ENCODE peak calls at places on chromosomes 11 and 22, in seven cellular contexts. S is DMS153, A is endothelial cell, W is NCI-H2029 treated with DMSO at 0.1 percent for 48 hours, T is AG04450, I is hepatocyte, C is left ventricle myocardium inferior. U is an unnamed sample.
A peak's percentile ranks its signal among the peaks of the same experiment; 100 is the strongest.

GRCh38 chr11:86795962-86796361 is 4.4 kb upstream of the PRSS23 start:
- DNase-seq in S (no peak), A (no peak), W (no peak), T (no peak), I (no peak), C (no peak), U (no peak)

GRCh38 chr11:123822591-123822990 is 16.4 kb upstream of the OR6M1 start:
- DNase-seq in S (no peak), A (no peak), W (no peak), T (no peak), I (peak; percentile 54), C (no peak), U (no peak)

GRCh38 chr11:44112083-44112865 is 16.8 kb downstream of the EXT2 start:
- DNase-seq in S (no peak), A (no peak), W (peak; percentile 15), T (no peak), I (peak; percentile 55), C (peak; percentile 53), U (peak; percentile 44)

GRCh38 chr11:1234771-1235614 is 12.1 kb downstream of the MUC5B start:
- DNase-seq in S (no peak), A (peak; percentile 3), W (no peak), T (no peak), I (no peak), C (peak; percentile 11), U (no peak)

GRCh38 chr22:20436309-20437252 is 1.0 kb downstream of the SCARF2 start:
- DNase-seq in S (no peak), A (no peak), W (no peak), T (no peak), I (peak; percentile 74), C (no peak), U (no peak)

GRCh38 chr11:20599424-20600346 is at the start of gene SLC6A5:
- DNase-seq in S (no peak), A (peak; percentile 86), W (no peak), T (no peak), I (peak; percentile 81), C (peak; percentile 32), U (no peak)

GRCh38 chr11:119316017-119316728 is 757 bp downstream of the MCAM start:
- DNase-seq in S (peak; percentile 41), A (no peak), W (no peak), T (no peak), I (no peak), C (peak; percentile 64), U (no peak)

GRCh38 chr11:69800278-69800677 is 18.9 kb downstream of the FGF3 start:
- DNase-seq in S (no peak), A (no peak), W (no peak), T (no peak), I (no peak), C (no peak), U (no peak)

GRCh38 chr11:31657091-31657490 is 147.5 kb downstream of the ELP4 start:
- DNase-seq in S (no peak), A (no peak), W (no peak), T (no peak), I (no peak), C (no peak), U (no peak)

GRCh38 chr11:74466916-74467885 is at the start of gene KCNE3:
- DNase-seq in S (no peak), A (peak; percentile 50), W (no peak), T (no peak), I (peak; percentile 56), C (peak; percentile 69), U (no peak)

GRCh38 chr11:45933131-45933821 is 10.8 kb downstream of the LARGE2 start:
- DNase-seq in S (no peak), A (no peak), W (peak; percentile 7), T (peak; percentile 8), I (peak; percentile 9), C (peak; percentile 10), U (no peak)

GRCh38 chr11:95652002-95652472 is 137.5 kb downstream of the FAM76B start:
- DNase-seq in S (peak; percentile 37), A (no peak), W (no peak), T (no peak), I (no peak), C (no peak), U (no peak)

GRCh38 chr11:63896071-63896470 is 20.9 kb downstream of the RCOR2 start:
- DNase-seq in S (no peak), A (no peak), W (peak; percentile 78), T (no peak), I (no peak), C (no peak), U (no peak)

GRCh38 chr11:130897262-130898182 is 18.8 kb downstream of the SNX19 start:
- DNase-seq in S (no peak), A (no peak), W (no peak), T (peak; percentile 96), I (peak; percentile 16), C (peak; percentile 69), U (peak; percentile 68)

GRCh38 chr11:36091256-36091811 is 147.5 kb downstream of the LDLRAD3 start:
- DNase-seq in S (no peak), A (no peak), W (no peak), T (peak; percentile 13), I (no peak), C (no peak), U (no peak)

GRCh38 chr11:121469910-121470309 is 17.1 kb upstream of the SORL1-AS1 start:
- DNase-seq in S (no peak), A (no peak), W (no peak), T (no peak), I (no peak), C (no peak), U (no peak)

GRCh38 chr22:33811686-33812085 is 108.6 kb downstream of the LARGE1 start:
- DNase-seq in S (no peak), A (no peak), W (no peak), T (no peak), I (peak; percentile 51), C (peak; percentile 39), U (no peak)

U was measured in epithelial cell of prostate.